ENCODE peak calls at places on chromosomes 2 and 18, in four cellular contexts. H, B, D and N are unnamed samples.
A peak's percentile ranks its signal among the peaks of the same experiment; 100 is the strongest.

GRCh38 chr18:48391863-48392262 is 17.3 kb downstream of the ZBTB7C start:
- DNase-seq in B (peak; percentile 43), D (no peak), H (no peak), N (no peak)

GRCh38 chr2:239302083-239302807 is 98.6 kb downstream of the HDAC4 start:
- DNase-seq in H (no peak), B (peak; percentile 23), D (no peak), N (no peak)

GRCh38 chr2:175930504-175930903 is 71.6 kb downstream of the LNPK start:
- DNase-seq in H (no peak), D (no peak), B (no peak), N (no peak)

GRCh38 chr2:70962885-70963878 is 15.2 kb upstream of the ANKRD53 start:
- DNase-seq in H (no peak), D (no peak), B (no peak), N (no peak)

GRCh38 chr18:23936371-23936958 is 78.1 kb upstream of the TTC39C start:
- DNase-seq in D (no peak), B (no peak), H (no peak), N (no peak)

GRCh38 chr2:26456701-26457224 is 21.2 kb downstream of the OTOF start:
- DNase-seq in B (peak; percentile 61), H (no peak), D (no peak), N (no peak)

GRCh38 chr2:10741139-10741538 is 19.7 kb downstream of the ATP6V1C2 start:
- DNase-seq in B (no peak), D (no peak), H (no peak), N (no peak)

GRCh38 chr2:108067820-108068405 is 81.6 kb downstream of the SLC5A7 start:
- DNase-seq in D (no peak), B (no peak), H (no peak), N (no peak)

GRCh38 chr2:108632748-108633147 is 86.5 kb upstream of the RANBP2 start:
- DNase-seq in D (no peak), B (no peak), H (no peak), N (no peak)

GRCh38 chr2:27071990-27072830 is 756 bp upstream of the OST4 start:
- DNase-seq in D (no peak), B (peak; percentile 37), H (no peak), N (no peak)

GRCh38 chr2:61262699-61263098 is 100.7 kb downstream of the C2orf74 start:
- DNase-seq in B (no peak), D (no peak), H (no peak), N (no peak)